ENCODE peak calls at places on chromosome 1, in ten cellular contexts. R is RWPE2, X is bronchial epithelial cell, H is heart left ventricle, Y is IMR-90, Q is mesothelial cell of epicardium, A is neural progenitor cell, M is GM06990, L is choroid plexus epithelial cell, N is brain microvascular endothelial cell. B is an unnamed sample.

GRCh38 chr1:86156571-86157455 is at the start of gene COL24A1:
- DNase-seq in R (no peak), X (peak; percentile 35), H (peak; percentile 58), Y (peak; percentile 83), Q (peak; percentile 19), A (peak; percentile 87), M (peak; percentile 18), L (peak; percentile 66), N (peak; percentile 54), B (peak; percentile 57)

GRCh38 chr1:6331543-6332246 is 61.9 kb downstream of the ACOT7 start:
- DNase-seq in R (no peak), X (no peak), H (no peak), Y (no peak), Q (no peak), A (no peak), M (no peak), L (no peak), N (no peak), B (no peak)

GRCh38 chr1:79193211-79194079 is 186.9 kb upstream of the ADGRL4 start:
- DNase-seq in R (no peak), X (peak; percentile 86), H (no peak), Y (peak; percentile 74), Q (no peak), A (peak; percentile 8), M (peak; percentile 35), L (peak; percentile 75), N (peak; percentile 74), B (peak; percentile 1)

GRCh38 chr1:226979517-226980121 is 39.5 kb downstream of the COQ8A start:
- DNase-seq in R (no peak), X (no peak), H (peak; percentile 75), Y (no peak), Q (no peak), A (no peak), M (no peak), L (no peak), N (no peak), B (no peak)

GRCh38 chr1:46595127-46595526 is 8.9 kb downstream of the MKNK1 start:
- DNase-seq in R (no peak), X (no peak), H (peak; percentile 74), Y (no peak), Q (no peak), A (no peak), M (no peak), L (no peak), N (no peak), B (no peak)

GRCh38 chr1:33462449-33463164 is 9.8 kb upstream of the ZSCAN20 start:
- DNase-seq in R (no peak), X (no peak), H (no peak), Y (no peak), Q (no peak), A (no peak), M (no peak), L (no peak), N (no peak), B (no peak)

GRCh38 chr1:117654485-117655219 is 48.8 kb downstream of the TENT5C start:
- DNase-seq in R (no peak), X (peak; percentile 32), H (no peak), Y (no peak), Q (no peak), A (no peak), M (peak; percentile 82), L (no peak), N (no peak), B (peak; percentile 74)

GRCh38 chr1:104353580-104353979 is 603.9 kb downstream of the AMY1C start:
- DNase-seq in R (no peak), X (no peak), H (no peak), Y (no peak), Q (no peak), A (no peak), M (no peak), L (no peak), N (no peak), B (no peak)

GRCh38 chr1:214018605-214019268 is 31.0 kb downstream of the PROX1 start:
- DNase-seq in R (no peak), X (no peak), H (no peak), Y (no peak), Q (no peak), A (peak; percentile 38), M (peak; percentile 6), L (no peak), N (no peak), B (peak; percentile 64)

GRCh38 chr1:70826428-70826827 is 221.2 kb downstream of the PTGER3 start:
- DNase-seq in R (no peak), X (no peak), H (no peak), Y (no peak), Q (no peak), A (no peak), M (no peak), L (no peak), N (no peak), B (no peak)

GRCh38 chr1:25669781-25670567 is 53.4 kb downstream of the MAN1C1 start:
- DNase-seq in R (no peak), X (no peak), H (no peak), Y (no peak), Q (no peak), A (peak; percentile 47), M (no peak), L (no peak), N (no peak), B (no peak)

GRCh38 chr1:246748867-246749266 is 24.7 kb downstream of the SCCPDH start:
- DNase-seq in R (no peak), X (peak; percentile 35), H (no peak), Y (no peak), Q (no peak), A (no peak), M (no peak), L (peak; percentile 6), N (peak; percentile 3), B (no peak)

GRCh38 chr1:97123717-97124446 is 402.3 kb downstream of the PTBP2 start:
- DNase-seq in R (no peak), X (peak; percentile 8), H (no peak), Y (no peak), Q (no peak), A (no peak), M (no peak), L (no peak), N (no peak), B (no peak)

GRCh38 chr1:233367057-233367759 is 39.7 kb downstream of the MAP3K21 start:
- DNase-seq in R (no peak), X (no peak), H (no peak), Y (no peak), Q (no peak), A (no peak), M (no peak), L (no peak), N (no peak), B (no peak)

GRCh38 chr1:180611016-180611930 is 20.5 kb upstream of the XPR1 start:
- DNase-seq in R (no peak), X (peak; percentile 79), H (peak; percentile 36), Y (peak; percentile 87), Q (no peak), A (no peak), M (no peak), L (no peak), N (no peak), B (peak; percentile 15)

DNA sequence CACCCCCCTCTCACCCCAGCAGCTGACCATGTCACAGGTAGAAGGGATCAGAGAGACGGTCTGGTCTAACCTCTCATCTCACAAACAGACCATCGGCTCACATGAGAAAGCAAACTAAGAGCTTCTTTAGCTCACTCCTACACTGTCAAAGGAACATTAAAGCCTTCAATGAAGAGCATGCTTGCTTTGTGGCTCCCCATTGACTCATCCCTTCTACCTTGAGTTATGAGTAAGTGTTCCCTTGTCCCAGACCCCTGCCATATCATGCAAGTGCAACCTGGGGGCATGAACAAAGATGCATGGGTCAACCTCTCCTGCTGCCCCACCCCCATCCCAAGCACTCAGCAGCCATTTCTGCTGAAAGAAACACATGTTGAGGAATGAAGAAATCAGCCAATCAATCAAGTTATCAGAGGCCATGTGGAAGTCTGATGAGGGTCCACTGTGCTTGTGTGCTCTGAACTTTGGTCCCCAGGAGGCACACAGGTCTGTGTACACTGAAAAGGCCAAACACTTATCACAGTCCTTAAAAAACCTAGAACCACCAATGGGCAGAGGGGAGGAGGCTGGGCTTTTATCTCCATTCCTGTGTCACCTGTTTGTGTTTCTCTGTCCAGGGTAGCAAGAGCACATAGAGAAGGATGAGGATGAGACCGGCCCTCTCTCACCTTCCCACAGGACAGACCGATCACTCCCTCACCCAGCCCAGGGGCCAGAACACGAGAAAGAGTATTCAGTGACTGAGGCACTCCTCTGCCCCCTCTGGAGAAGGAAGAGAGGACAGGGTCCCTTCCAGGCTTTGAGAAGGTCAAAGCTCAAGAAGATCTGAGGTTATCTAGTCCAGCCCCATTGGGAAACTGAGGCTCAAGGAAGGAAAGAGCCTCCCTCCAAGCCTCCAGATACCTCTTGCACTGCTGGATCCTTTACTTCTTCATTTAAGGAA is 9.5 kb downstream of the ETNK2 start:
- DNase-seq in R (no peak), X (no peak), H (no peak), Y (no peak), Q (no peak), A (no peak), M (no peak), L (no peak), N (no peak), B (no peak)
- TF ChIP-seq CTCF in R (no peak), X (no peak), H (no peak), Y (no peak), Q (no peak), A (no peak), M (no peak), L (no peak), N (peak; percentile 7), B (no peak)

GRCh38 chr1:150213170-150214098 is 22.5 kb downstream of the ANP32E start:
- DNase-seq in R (peak; percentile 91), X (peak; percentile 84), H (peak; percentile 96), Y (peak; percentile 84), Q (peak; percentile 83), A (peak; percentile 95), M (peak; percentile 95), L (peak; percentile 95), N (peak; percentile 92), B (peak; percentile 94)
- TF ChIP-seq CTCF in R (peak; percentile 39), X (peak; percentile 19), H (peak; percentile 21), Y (peak; percentile 28), Q (no peak), A (peak; percentile 61), M (peak; percentile 30), L (peak; percentile 49), N (peak; percentile 55), B (peak; percentile 19)

GRCh38 chr1:95287078-95287477 is 53.1 kb downstream of the RWDD3 start:
- DNase-seq in R (no peak), X (peak; percentile 10), H (no peak), Y (no peak), Q (no peak), A (peak; percentile 38), M (no peak), L (peak; percentile 10), N (no peak), B (no peak)
- TF ChIP-seq CTCF in R (no peak), X (no peak), H (no peak), Y (no peak), Q (no peak), A (peak; percentile 56), M (no peak), L (no peak), N (no peak), B (no peak)

GRCh38 chr1:72105201-72105600 is 177.1 kb downstream of the NEGR1 start:
- DNase-seq in R (no peak), X (no peak), H (no peak), Y (no peak), Q (no peak), A (no peak), M (no peak), L (no peak), N (no peak), B (no peak)

GRCh38 chr1:72100766-72101165 is 181.6 kb downstream of the NEGR1 start:
- DNase-seq in R (no peak), X (no peak), H (no peak), Y (no peak), Q (no peak), A (peak; percentile 40), M (no peak), L (no peak), N (no peak), B (no peak)

GRCh38 chr1:72101840-72102632 is 180.3 kb downstream of the NEGR1 start:
- DNase-seq in R (no peak), X (no peak), H (no peak), Y (no peak), Q (no peak), A (no peak), M (no peak), L (no peak), N (no peak), B (no peak)
- TF ChIP-seq CTCF in R (no peak), X (no peak), H (no peak), Y (no peak), Q (no peak), A (no peak), M (no peak), L (no peak), N (no peak), B (no peak)